ENCODE peak calls at places on chromosomes 2 and 18, in nine cellular contexts. One of them, this sample, is unnamed.
A peak's percentile ranks its signal among the peaks of the same experiment; 100 is the strongest.

GRCh38 chr2:224157655-224158054 is 118.6 kb upstream of the SERPINE2 start:
- DNase-seq in RKO: no peak
- DNase-seq in B cell: no peak
- DNase-seq in heart left ventricle: no peak
- DNase-seq in SJSA1: no peak
- DNase-seq in WTC11: no peak
- DNase-seq in fibroblast of mammary gland: no peak
- DNase-seq in MV-4-11: no peak
- DNase-seq in activated CD8-positive, alpha-beta T cell treated with anti-CD3 and anti-CD28 coated beads, Interleukin-2, amount 10 ng/mL, durations not matched to agents 7 days and 5 days: no peak
- DNase-seq in this sample: no peak

GRCh38 chr2:165475270-165476004 is 5.9 kb downstream of the CSRNP3 start:
- DNase-seq in RKO: no peak
- DNase-seq in B cell: no peak
- DNase-seq in heart left ventricle: no peak
- DNase-seq in SJSA1: no peak
- DNase-seq in WTC11: no peak
- DNase-seq in fibroblast of mammary gland: no peak
- DNase-seq in MV-4-11: no peak
- DNase-seq in activated CD8-positive, alpha-beta T cell treated with anti-CD3 and anti-CD28 coated beads, Interleukin-2, amount 10 ng/mL, durations not matched to agents 7 days and 5 days: no peak
- DNase-seq in this sample: no peak

GRCh38 chr2:31318360-31319336 is 84.7 kb downstream of the EHD3 start:
- DNase-seq in RKO: no peak
- DNase-seq in B cell: peak; percentile 82
- DNase-seq in heart left ventricle: peak; percentile 28
- DNase-seq in SJSA1: peak; percentile 86
- DNase-seq in WTC11: no peak
- DNase-seq in fibroblast of mammary gland: peak; percentile 74
- DNase-seq in MV-4-11: peak; percentile 96
- DNase-seq in activated CD8-positive, alpha-beta T cell treated with anti-CD3 and anti-CD28 coated beads, Interleukin-2, amount 10 ng/mL, durations not matched to agents 7 days and 5 days: peak; percentile 61
- DNase-seq in this sample: no peak

GRCh38 chr2:239457586-239458445 is 57.0 kb upstream of the HDAC4 start:
- DNase-seq in RKO: no peak
- DNase-seq in B cell: no peak
- DNase-seq in heart left ventricle: no peak
- DNase-seq in SJSA1: peak; percentile 29
- DNase-seq in WTC11: no peak
- DNase-seq in fibroblast of mammary gland: no peak
- DNase-seq in MV-4-11: no peak
- DNase-seq in activated CD8-positive, alpha-beta T cell treated with anti-CD3 and anti-CD28 coated beads, Interleukin-2, amount 10 ng/mL, durations not matched to agents 7 days and 5 days: no peak
- DNase-seq in this sample: no peak

GRCh38 chr2:68715353-68716041 is 19.1 kb upstream of the ARHGAP25 start:
- DNase-seq in RKO: peak; percentile 43
- DNase-seq in B cell: no peak
- DNase-seq in heart left ventricle: no peak
- DNase-seq in SJSA1: no peak
- DNase-seq in WTC11: peak; percentile 83
- DNase-seq in fibroblast of mammary gland: peak; percentile 56
- DNase-seq in MV-4-11: peak; percentile 48
- DNase-seq in activated CD8-positive, alpha-beta T cell treated with anti-CD3 and anti-CD28 coated beads, Interleukin-2, amount 10 ng/mL, durations not matched to agents 7 days and 5 days: peak; percentile 39
- DNase-seq in this sample: no peak

GRCh38 chr2:23135481-23136100 is 249.4 kb upstream of the KLHL29 start:
- DNase-seq in RKO: no peak
- DNase-seq in B cell: no peak
- DNase-seq in heart left ventricle: peak; percentile 7
- DNase-seq in SJSA1: no peak
- DNase-seq in WTC11: peak; percentile 13
- DNase-seq in fibroblast of mammary gland: no peak
- DNase-seq in MV-4-11: no peak
- DNase-seq in activated CD8-positive, alpha-beta T cell treated with anti-CD3 and anti-CD28 coated beads, Interleukin-2, amount 10 ng/mL, durations not matched to agents 7 days and 5 days: no peak
- DNase-seq in this sample: no peak

GRCh38 chr18:46555724-46556123 is 101.3 kb downstream of the LOXHD1 start:
- DNase-seq in RKO: peak; percentile 2
- DNase-seq in B cell: no peak
- DNase-seq in heart left ventricle: no peak
- DNase-seq in SJSA1: no peak
- DNase-seq in WTC11: peak; percentile 77
- DNase-seq in fibroblast of mammary gland: peak; percentile 12
- DNase-seq in MV-4-11: no peak
- DNase-seq in activated CD8-positive, alpha-beta T cell treated with anti-CD3 and anti-CD28 coated beads, Interleukin-2, amount 10 ng/mL, durations not matched to agents 7 days and 5 days: peak; percentile 22
- DNase-seq in this sample: no peak

GRCh38 chr2:73970850-73971471 is 13.7 kb upstream of the TET3 start:
- DNase-seq in RKO: no peak
- DNase-seq in B cell: peak; percentile 74
- DNase-seq in heart left ventricle: peak; percentile 81
- DNase-seq in SJSA1: no peak
- DNase-seq in WTC11: peak; percentile 20
- DNase-seq in fibroblast of mammary gland: peak; percentile 44
- DNase-seq in MV-4-11: peak; percentile 67
- DNase-seq in activated CD8-positive, alpha-beta T cell treated with anti-CD3 and anti-CD28 coated beads, Interleukin-2, amount 10 ng/mL, durations not matched to agents 7 days and 5 days: peak; percentile 76
- DNase-seq in this sample: no peak

GRCh38 chr2:237689569-237690131 is 62.3 kb downstream of the LRRFIP1 start:
- DNase-seq in RKO: no peak
- DNase-seq in B cell: peak; percentile 39
- DNase-seq in heart left ventricle: no peak
- DNase-seq in SJSA1: no peak
- DNase-seq in WTC11: no peak
- DNase-seq in fibroblast of mammary gland: no peak
- DNase-seq in MV-4-11: peak; percentile 80
- DNase-seq in activated CD8-positive, alpha-beta T cell treated with anti-CD3 and anti-CD28 coated beads, Interleukin-2, amount 10 ng/mL, durations not matched to agents 7 days and 5 days: no peak
- DNase-seq in this sample: no peak

GRCh38 chr2:96240341-96241038 is 25.3 kb downstream of the TMEM127 start:
- DNase-seq in RKO: no peak
- DNase-seq in B cell: no peak
- DNase-seq in heart left ventricle: no peak
- DNase-seq in SJSA1: no peak
- DNase-seq in WTC11: no peak
- DNase-seq in fibroblast of mammary gland: no peak
- DNase-seq in MV-4-11: no peak
- DNase-seq in activated CD8-positive, alpha-beta T cell treated with anti-CD3 and anti-CD28 coated beads, Interleukin-2, amount 10 ng/mL, durations not matched to agents 7 days and 5 days: no peak
- DNase-seq in this sample: no peak

GRCh38 chr2:200337621-200338020 is 31.1 kb downstream of the SPATS2L start:
- DNase-seq in RKO: no peak
- DNase-seq in B cell: no peak
- DNase-seq in heart left ventricle: no peak
- DNase-seq in SJSA1: no peak
- DNase-seq in WTC11: no peak
- DNase-seq in fibroblast of mammary gland: no peak
- DNase-seq in MV-4-11: no peak
- DNase-seq in activated CD8-positive, alpha-beta T cell treated with anti-CD3 and anti-CD28 coated beads, Interleukin-2, amount 10 ng/mL, durations not matched to agents 7 days and 5 days: no peak
- DNase-seq in this sample: no peak

GRCh38 chr2:28163028-28163427 is 229.6 kb upstream of the FOSL2 start:
- DNase-seq in RKO: no peak
- DNase-seq in B cell: no peak
- DNase-seq in heart left ventricle: no peak
- DNase-seq in SJSA1: no peak
- DNase-seq in WTC11: no peak
- DNase-seq in fibroblast of mammary gland: no peak
- DNase-seq in MV-4-11: no peak
- DNase-seq in activated CD8-positive, alpha-beta T cell treated with anti-CD3 and anti-CD28 coated beads, Interleukin-2, amount 10 ng/mL, durations not matched to agents 7 days and 5 days: no peak
- DNase-seq in this sample: no peak

GRCh38 chr2:141331127-141331526 is 799.7 kb downstream of the LRP1B start:
- DNase-seq in RKO: peak; percentile 41
- DNase-seq in B cell: no peak
- DNase-seq in heart left ventricle: no peak
- DNase-seq in SJSA1: no peak
- DNase-seq in WTC11: no peak
- DNase-seq in fibroblast of mammary gland: peak; percentile 91
- DNase-seq in MV-4-11: peak; percentile 42
- DNase-seq in activated CD8-positive, alpha-beta T cell treated with anti-CD3 and anti-CD28 coated beads, Interleukin-2, amount 10 ng/mL, durations not matched to agents 7 days and 5 days: no peak
- DNase-seq in this sample: no peak

GRCh38 chr2:205543262-205543843 is 138.9 kb upstream of the NRP2 start:
- DNase-seq in RKO: no peak
- DNase-seq in B cell: no peak
- DNase-seq in heart left ventricle: no peak
- DNase-seq in SJSA1: no peak
- DNase-seq in WTC11: no peak
- DNase-seq in fibroblast of mammary gland: no peak
- DNase-seq in MV-4-11: peak; percentile 86
- DNase-seq in activated CD8-positive, alpha-beta T cell treated with anti-CD3 and anti-CD28 coated beads, Interleukin-2, amount 10 ng/mL, durations not matched to agents 7 days and 5 days: no peak
- DNase-seq in this sample: no peak

GRCh38 chr18:53025247-53025646 is 685.2 kb downstream of the DCC start:
- DNase-seq in RKO: no peak
- DNase-seq in B cell: no peak
- DNase-seq in heart left ventricle: no peak
- DNase-seq in SJSA1: no peak
- DNase-seq in WTC11: no peak
- DNase-seq in fibroblast of mammary gland: no peak
- DNase-seq in MV-4-11: no peak
- DNase-seq in activated CD8-positive, alpha-beta T cell treated with anti-CD3 and anti-CD28 coated beads, Interleukin-2, amount 10 ng/mL, durations not matched to agents 7 days and 5 days: no peak
- DNase-seq in this sample: no peak

GRCh38 chr2:222239091-222239490 is 59.7 kb downstream of the PAX3 start:
- DNase-seq in RKO: no peak
- DNase-seq in B cell: no peak
- DNase-seq in heart left ventricle: no peak
- DNase-seq in SJSA1: no peak
- DNase-seq in WTC11: no peak
- DNase-seq in fibroblast of mammary gland: no peak
- DNase-seq in MV-4-11: no peak
- DNase-seq in activated CD8-positive, alpha-beta T cell treated with anti-CD3 and anti-CD28 coated beads, Interleukin-2, amount 10 ng/mL, durations not matched to agents 7 days and 5 days: no peak
- DNase-seq in this sample: no peak

GRCh38 chr18:41128545-41128944 is 826.5 kb upstream of the PIK3C3 start:
- DNase-seq in RKO: no peak
- DNase-seq in B cell: no peak
- DNase-seq in heart left ventricle: no peak
- DNase-seq in SJSA1: no peak
- DNase-seq in WTC11: no peak
- DNase-seq in fibroblast of mammary gland: peak; percentile 67
- DNase-seq in MV-4-11: no peak
- DNase-seq in activated CD8-positive, alpha-beta T cell treated with anti-CD3 and anti-CD28 coated beads, Interleukin-2, amount 10 ng/mL, durations not matched to agents 7 days and 5 days: no peak
- DNase-seq in this sample: no peak